ENCODE peak calls at places on chromosomes 11 and 22, in four cellular contexts. L is H1, Y is IMR-90, Z is mesendoderm. U is an unnamed sample.
A peak's percentile ranks its signal among the peaks of the same experiment; 100 is the strongest.

GRCh38 chr11:13118194-13118593 is 109.1 kb downstream of the RASSF10 start:
- DNase-seq in L (no peak), Y (peak; percentile 97), Z (no peak), U (no peak)

GRCh38 chr11:3823303-3823702 is 14.9 kb downstream of the PGAP2 start:
- DNase-seq in L (no peak), Y (peak; percentile 84), Z (no peak), U (no peak)

GRCh38 chr11:12242926-12243325 is 132.5 kb downstream of the MICAL2 start:
- DNase-seq in L (no peak), Y (no peak), Z (no peak), U (no peak)

GRCh38 chr11:115806056-115806455 is 301.8 kb upstream of the CADM1 start:
- DNase-seq in L (no peak), Y (no peak), Z (no peak), U (no peak)

GRCh38 chr22:24421428-24421931 is 5.9 kb upstream of the ADORA2A start:
- DNase-seq in L (peak; percentile 84), Y (no peak), Z (peak; percentile 93), U (peak; percentile 91)

GRCh38 chr11:47007579-47007978 is 71.0 kb downstream of the CSTPP1 start:
- DNase-seq in L (no peak), Y (no peak), Z (no peak), U (no peak)

GRCh38 chr22:38828191-38828590 is 15.6 kb downstream of the NPTXR start:
- DNase-seq in L (no peak), Y (no peak), Z (no peak), U (no peak)

GRCh38 chr22:28440517-28441366 is 238.9 kb downstream of the TTC28 start:
- DNase-seq in L (no peak), Y (peak; percentile 80), Z (no peak), U (no peak)

GRCh38 chr22:29442976-29443375 is 4.6 kb downstream of the RFPL1 start:
- DNase-seq in L (no peak), Y (no peak), Z (no peak), U (no peak)

GRCh38 chr22:29343313-29343805 is 27.9 kb upstream of the RASL10A start:
- DNase-seq in L (no peak), Y (peak; percentile 40), Z (no peak), U (no peak)

GRCh38 chr11:73346186-73346935 is 29.8 kb upstream of the RELT start:
- DNase-seq in L (no peak), Y (no peak), Z (no peak), U (no peak)

GRCh38 chr11:44740967-44741366 is 14.2 kb downstream of the TSPAN18 start:
- DNase-seq in L (no peak), Y (no peak), Z (no peak), U (no peak)

GRCh38 chr11:93187290-93187689 is 10.5 kb downstream of the SLC36A4 start:
- DNase-seq in L (no peak), Y (no peak), Z (no peak), U (no peak)

GRCh38 chr11:93740031-93740801 is 1.1 kb downstream of the TAF1D start:
- DNase-seq in L (no peak), Y (peak; percentile 56), Z (peak; percentile 81), U (no peak)

GRCh38 chr11:67369801-67370284 is 3.6 kb downstream of the CLCF1 start:
- DNase-seq in L (no peak), Y (peak; percentile 71), Z (no peak), U (no peak)

GRCh38 chr11:132874638-132875037 is 657.7 kb downstream of the OPCML start:
- DNase-seq in L (no peak), Y (peak; percentile 95), Z (no peak), U (no peak)

GRCh38 chr11:84890706-84891105 is 736.4 kb downstream of the DLG2 start:
- DNase-seq in L (no peak), Y (peak; percentile 15), Z (peak; percentile 61), U (no peak)

GRCh38 chr11:128717581-128717980 is 23.7 kb downstream of the FLI1 start:
- DNase-seq in L (no peak), Y (no peak), Z (no peak), U (no peak)

GRCh38 chr11:124174001-124174400 is 9.1 kb upstream of the OR10D3 start:
- DNase-seq in L (no peak), Y (peak; percentile 64), Z (peak; percentile 98), U (peak; percentile 49)

GRCh38 chr22:17119481-17120202 is 1.5 kb downstream of the TMEM121B start:
- DNase-seq in L (peak; percentile 84), Y (no peak), Z (peak; percentile 80), U (peak; percentile 84)

GRCh38 chr22:46537221-46537945 is at the start of gene CELSR1:
- DNase-seq in L (peak; percentile 78), Y (peak; percentile 11), Z (peak; percentile 50), U (peak; percentile 61)

DNA sequence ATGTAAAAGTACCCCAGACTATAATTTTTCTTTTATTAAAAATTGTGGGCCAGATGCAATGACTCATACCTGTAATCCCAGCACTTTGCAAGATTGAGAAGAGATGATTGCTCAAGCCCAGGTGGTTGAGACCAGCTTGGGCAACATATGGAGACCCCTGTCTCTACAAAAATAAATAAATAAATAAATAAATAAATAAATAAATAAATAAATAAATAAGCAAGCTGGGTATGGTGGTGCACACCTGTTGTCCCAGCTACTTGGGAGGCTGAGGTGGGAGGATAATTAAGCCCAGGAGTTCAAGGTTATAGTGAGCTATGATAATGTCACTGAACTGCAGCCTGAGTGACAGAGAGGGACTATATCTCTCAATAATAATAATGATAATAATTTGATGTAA is 66.1 kb upstream of the CCDC179 start:
- DNase-seq in L (no peak), Y (no peak), Z (no peak), U (no peak)
- H4K5ac ChIP-seq in L (no peak overlapping the region), Y (no peak overlapping the region), Z (no peak overlapping the region), U (no peak overlapping the region)

GRCh38 chr11:57698843-57699365 is 13.1 kb downstream of the MED19 start:
- DNase-seq in L (no peak), Y (no peak), Z (no peak), U (no peak)

GRCh38 chr11:57700425-57700824 is 11.6 kb downstream of the MED19 start:
- DNase-seq in L (no peak), Y (no peak), Z (peak; percentile 27), U (no peak)

GRCh38 chr11:57704932-57705331 is 7.1 kb downstream of the MED19 start:
- DNase-seq in L (no peak), Y (no peak), Z (no peak), U (no peak)

GRCh38 chr11:57699813-57700212 is 12.2 kb downstream of the MED19 start:
- DNase-seq in L (peak; percentile 46), Y (no peak), Z (peak; percentile 25), U (peak; percentile 43)

DNA sequence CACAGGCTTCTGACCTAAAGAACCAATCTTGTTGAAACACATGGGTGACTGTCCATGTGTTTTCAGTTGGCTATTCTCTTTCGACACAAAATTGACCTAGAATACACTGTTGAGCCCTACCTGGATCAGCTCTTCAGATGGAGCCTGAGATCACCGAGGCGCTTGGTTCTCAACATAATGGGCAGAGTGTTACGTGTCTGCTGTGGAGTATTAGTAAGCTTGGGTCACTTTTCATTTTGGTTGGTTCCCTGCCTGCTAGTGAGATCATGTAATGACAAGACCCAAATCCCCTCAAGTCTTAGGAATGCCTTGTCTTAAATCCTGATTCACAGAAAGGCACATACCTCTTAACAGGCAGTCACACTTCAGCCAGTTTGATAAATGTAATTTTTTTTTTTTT is 8.7 kb downstream of the MED19 start:
- DNase-seq in L (no peak), Y (peak; percentile 28), Z (no peak), U (no peak)
- H3K4ac ChIP-seq in L (no peak overlapping the region), Y (no peak overlapping the region), Z (no peak overlapping the region), U (no peak overlapping the region)

GRCh38 chr11:122105009-122105828 is 10.8 kb downstream of the BLID start:
- DNase-seq in L (no peak), Y (no peak), Z (no peak), U (peak; percentile 35)

GRCh38 chr11:122108828-122109227 is 7.2 kb downstream of the BLID start:
- DNase-seq in L (no peak), Y (no peak), Z (no peak), U (no peak)

GRCh38 chr11:122108192-122108799 is 7.7 kb downstream of the BLID start:
- DNase-seq in L (peak; percentile 77), Y (peak; percentile 70), Z (peak; percentile 68), U (peak; percentile 49)

GRCh38 chr11:122107566-122107965 is 8.4 kb downstream of the BLID start:
- DNase-seq in L (no peak), Y (no peak), Z (no peak), U (no peak)

DNA sequence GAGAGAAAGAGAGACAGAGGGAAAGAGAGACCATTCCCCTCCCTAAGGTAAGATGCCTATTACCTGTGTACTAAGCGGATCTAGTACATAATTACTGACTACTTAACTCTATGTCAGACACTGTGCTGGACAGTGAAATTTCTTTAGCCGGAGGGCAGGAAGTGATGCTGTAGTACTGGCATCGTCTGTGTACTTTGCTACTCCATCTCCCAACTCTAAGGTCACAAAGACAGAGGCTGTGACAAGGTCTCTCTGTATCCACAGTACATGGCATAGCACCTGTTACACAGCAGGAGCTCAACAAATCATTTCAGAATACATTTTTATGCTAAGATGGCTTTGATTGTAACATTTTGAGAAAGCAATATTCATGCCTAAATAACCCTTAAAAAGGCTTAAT is 9.0 kb downstream of the BLID start:
- DNase-seq in L (no peak), Y (no peak), Z (no peak), U (no peak)
- H4K5ac ChIP-seq in L (no peak overlapping the region), Y (peak overlapping the region; percentile 55), Z (no peak overlapping the region), U (no peak overlapping the region)

GRCh38 chr11:65389294-65389980 is 3.0 kb downstream of the FRMD8 start:
- DNase-seq in L (no peak), Y (no peak), Z (no peak), U (no peak)
- H3K4ac ChIP-seq in L (no peak overlapping the region), Y (peak overlapping the region; percentile 54), Z (no peak overlapping the region), U (no peak overlapping the region)

GRCh38 chr11:70414341-70415100 is 16.2 kb downstream of the CTTN start:
- DNase-seq in L (no peak), Y (no peak), Z (no peak), U (no peak)

GRCh38 chr11:70413151-70413550 is 14.8 kb downstream of the CTTN start:
- DNase-seq in L (no peak), Y (no peak), Z (no peak), U (no peak)

GRCh38 chr11:70415642-70416395 is 17.5 kb downstream of the CTTN start:
- DNase-seq in L (no peak), Y (peak; percentile 22), Z (no peak), U (no peak)

GRCh38 chr11:70416881-70417280 is 18.6 kb downstream of the CTTN start:
- DNase-seq in L (no peak), Y (no peak), Z (no peak), U (no peak)

DNA sequence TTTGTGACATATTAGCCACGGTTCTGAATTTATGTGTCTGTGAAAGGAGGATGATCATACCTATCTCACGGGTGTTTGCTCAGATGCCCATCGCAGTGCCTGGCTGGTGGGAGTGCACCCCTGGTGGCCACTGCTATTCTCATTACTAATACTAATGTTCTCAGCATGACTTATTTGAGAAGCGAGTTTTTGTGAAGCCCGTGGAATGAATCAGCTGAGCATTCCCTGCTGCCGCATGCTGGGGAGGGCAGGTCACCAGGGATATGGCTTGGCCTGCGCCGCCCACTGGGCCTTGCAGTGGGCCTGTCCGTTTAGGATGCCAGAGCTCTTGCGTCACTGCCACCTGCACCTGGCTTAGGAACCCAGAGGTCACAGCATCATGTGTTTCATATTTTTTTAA is 16.8 kb downstream of the CTTN start:
- DNase-seq in L (no peak), Y (peak; percentile 96), Z (peak; percentile 32), U (no peak)
- H4K5ac ChIP-seq in L (no peak overlapping the region), Y (no peak overlapping the region), Z (no peak overlapping the region), U (no peak overlapping the region)